ENCODE peak calls at places on chromosomes 5 and 9, in ten cellular contexts. H is activated gamma-delta T cell treated with Interleukin-2 at 50 U/mL for 16 hours; K is PC-3; A is activated naive CD8-positive, alpha-beta T cell treated with anti-CD3 and anti-CD28 coated beads, Interleukin-2, amount 10 ng/mL, durations not matched to agents 7 days and 5 days; F is tibial artery; O is prostate gland; G is pons; N is iris pigment epithelial cell; Z is amygdala; I is naive thymus-derived CD8-positive, alpha-beta T cell. U is an unnamed sample.

GRCh38 chr5:96117863-96118651 is 156.4 kb upstream of the ELL2 start:
- DNase-seq in H (no peak), K (peak; percentile 51), A (no peak), F (no peak), O (no peak), G (no peak), N (peak; percentile 57), Z (no peak), I (no peak), U (no peak)

GRCh38 chr5:2049876-2050275 is 167.2 kb upstream of the IRX4 start:
- DNase-seq in H (no peak), K (no peak), A (no peak), F (no peak), O (no peak), G (no peak), N (no peak), Z (no peak), I (no peak), U (no peak)

GRCh38 chr5:61837788-61838187 is 468.2 kb upstream of the KIF2A start:
- DNase-seq in H (no peak), K (no peak), A (no peak), F (no peak), O (no peak), G (no peak), N (no peak), Z (no peak), I (no peak), U (no peak)

GRCh38 chr5:122120957-122121356 is 8.4 kb upstream of the ZNF474 start:
- DNase-seq in H (no peak), K (peak; percentile 72), A (no peak), F (no peak), O (no peak), G (no peak), N (peak; percentile 31), Z (no peak), I (no peak), U (no peak)

GRCh38 chr5:34658023-34658422 is 1.9 kb downstream of the RAI14 start:
- DNase-seq in H (no peak), K (peak; percentile 35), A (no peak), F (no peak), O (no peak), G (no peak), N (peak; percentile 50), Z (no peak), I (no peak), U (no peak)

GRCh38 chr9:131290767-131291370 is 1.3 kb downstream of the PLPP7 start:
- DNase-seq in H (no peak), K (no peak), A (no peak), F (no peak), O (no peak), G (no peak), N (no peak), Z (no peak), I (no peak), U (no peak)

GRCh38 chr9:89730715-89731114 is 125.9 kb downstream of the GADD45G start:
- DNase-seq in H (no peak), K (no peak), A (peak; percentile 13), F (no peak), O (no peak), G (no peak), N (no peak), Z (no peak), I (no peak), U (peak; percentile 40)

GRCh38 chr5:6827815-6828214 is 114.6 kb downstream of the TENT4A start:
- DNase-seq in H (peak; percentile 7), K (no peak), A (no peak), F (no peak), O (no peak), G (no peak), N (no peak), Z (no peak), I (no peak), U (peak; percentile 16)

GRCh38 chr9:119368681-119369581 is at the start of gene BRINP1:
- DNase-seq in H (no peak), K (no peak), A (peak; percentile 26), F (no peak), O (peak; percentile 29), G (peak; percentile 20), N (peak; percentile 75), Z (peak; percentile 58), I (no peak), U (no peak)

GRCh38 chr5:56480305-56481146 is 247.4 kb upstream of the ANKRD55 start:
- DNase-seq in H (peak; percentile 17), K (peak; percentile 2), A (peak; percentile 34), F (peak; percentile 81), O (peak; percentile 27), G (peak; percentile 69), N (peak; percentile 79), Z (peak; percentile 40), I (no peak), U (peak; percentile 84)

GRCh38 chr5:125109293-125109692 is 362.9 kb upstream of the ZNF608 start:
- DNase-seq in H (no peak), K (no peak), A (no peak), F (no peak), O (no peak), G (no peak), N (no peak), Z (no peak), I (no peak), U (no peak)

GRCh38 chr5:176406436-176407052 is 9.8 kb downstream of the CLTB start:
- DNase-seq in H (no peak), K (peak; percentile 31), A (no peak), F (peak; percentile 19), O (no peak), G (no peak), N (no peak), Z (no peak), I (no peak), U (no peak)

GRCh38 chr5:40383719-40384651 is 295.7 kb upstream of the PTGER4 start:
- DNase-seq in H (no peak), K (peak; percentile 92), A (no peak), F (no peak), O (no peak), G (no peak), N (peak; percentile 89), Z (no peak), I (no peak), U (no peak)

GRCh38 chr9:81604306-81605153 is 84.8 kb downstream of the TLE1 start:
- DNase-seq in H (no peak), K (no peak), A (no peak), F (no peak), O (no peak), G (no peak), N (no peak), Z (no peak), I (no peak), U (no peak)

GRCh38 chr5:117872798-117873368 is 1115.5 kb downstream of the DTWD2 start:
- DNase-seq in H (no peak), K (no peak), A (no peak), F (no peak), O (no peak), G (no peak), N (no peak), Z (no peak), I (no peak), U (no peak)

GRCh38 chr9:129868571-129869486 is 33.6 kb downstream of the USP20 start:
- DNase-seq in H (peak; percentile 93), K (peak; percentile 51), A (peak; percentile 88), F (no peak), O (no peak), G (no peak), N (no peak), Z (no peak), I (peak; percentile 84), U (no peak)

GRCh38 chr5:146825033-146825432 is 53.5 kb downstream of the PPP2R2B start:
- DNase-seq in H (no peak), K (peak; percentile 36), A (peak; percentile 36), F (no peak), O (no peak), G (no peak), N (peak; percentile 51), Z (no peak), I (no peak), U (no peak)

GRCh38 chr9:93003552-93004407 is 54.7 kb upstream of the SUSD3 start:
- DNase-seq in H (peak; percentile 62), K (peak; percentile 72), A (peak; percentile 67), F (no peak), O (peak; percentile 49), G (peak; percentile 3), N (peak; percentile 33), Z (no peak), I (peak; percentile 56), U (peak; percentile 69)

GRCh38 chr5:2725957-2726356 is 25.5 kb downstream of the IRX2 start:
- DNase-seq in H (no peak), K (no peak), A (no peak), F (no peak), O (no peak), G (no peak), N (no peak), Z (no peak), I (no peak), U (no peak)

GRCh38 chr9:110116543-110116885 is 91.4 kb downstream of the C9orf152 start:
- DNase-seq in H (no peak), K (peak; percentile 17), A (no peak), F (no peak), O (no peak), G (no peak), N (peak; percentile 94), Z (no peak), I (no peak), U (no peak)

GRCh38 chr5:7815757-7816534 is 35.0 kb downstream of the CFAP90 start:
- DNase-seq in H (peak; percentile 46), K (peak; percentile 83), A (peak; percentile 77), F (peak; percentile 88), O (peak; percentile 73), G (peak; percentile 69), N (peak; percentile 64), Z (peak; percentile 34), I (peak; percentile 42), U (peak; percentile 74)

GRCh38 chr5:4831325-4831724 is 308.8 kb upstream of the ADAMTS16 start:
- DNase-seq in H (no peak), K (no peak), A (no peak), F (no peak), O (no peak), G (no peak), N (no peak), Z (no peak), I (no peak), U (no peak)

GRCh38 chr9:129888085-129888808 is 53.0 kb downstream of the USP20 start:
- DNase-seq in H (peak; percentile 93), K (no peak), A (peak; percentile 93), F (no peak), O (no peak), G (no peak), N (no peak), Z (no peak), I (peak; percentile 86), U (no peak)

GRCh38 chr9:106324071-106324470 is 538.9 kb upstream of the ZNF462 start:
- DNase-seq in H (no peak), K (no peak), A (no peak), F (no peak), O (no peak), G (no peak), N (no peak), Z (no peak), I (no peak), U (no peak)

GRCh38 chr9:76245518-76245917 is 148.7 kb downstream of the RFK start:
- DNase-seq in H (no peak), K (no peak), A (no peak), F (no peak), O (no peak), G (no peak), N (no peak), Z (no peak), I (no peak), U (no peak)

GRCh38 chr9:74867483-74867882 is 20.2 kb downstream of the TRPM6 start:
- DNase-seq in H (no peak), K (no peak), A (no peak), F (no peak), O (no peak), G (no peak), N (no peak), Z (no peak), I (no peak), U (no peak)

GRCh38 chr5:394671-395155 is 48.3 kb upstream of the EXOC3 start:
- DNase-seq in H (no peak), K (no peak), A (no peak), F (peak; percentile 60), O (peak; percentile 2), G (no peak), N (no peak), Z (no peak), I (no peak), U (no peak)

GRCh38 chr5:171863928-171864327 is 78.3 kb downstream of the SMIM23 start:
- DNase-seq in H (no peak), K (no peak), A (no peak), F (no peak), O (no peak), G (no peak), N (peak; percentile 94), Z (no peak), I (no peak), U (no peak)